ENCODE peak calls at places on chromosomes 1 and 21, in nine cellular contexts. L is heart right ventricle, O is esophagus squamous epithelium, C is heart left ventricle, Q is endodermal cell, Y is body of pancreas, I is RWPE1, D is astrocyte of the spinal cord, N is HFF-Myc. K is an unnamed sample.

GRCh38 chr21:16241021-16241420 is 511.2 kb downstream of the USP25 start:
- DNase-seq in C (no peak), O (no peak), N (no peak), L (no peak), I (no peak), Q (no peak), D (no peak), Y (no peak), K (no peak)

GRCh38 chr21:36150192-36150711 is 6.4 kb upstream of the DOP1B start:
- DNase-seq in L (peak; percentile 48), C (peak; percentile 58), O (no peak), I (no peak), D (peak; percentile 72), Y (no peak), Q (no peak), N (no peak), K (peak; percentile 38)

GRCh38 chr1:246034630-246035029 is 472.4 kb downstream of the SMYD3 start:
- DNase-seq in Q (no peak), O (no peak), Y (no peak), C (no peak), N (no peak), I (no peak), D (no peak), L (no peak), K (no peak)

GRCh38 chr1:210586785-210587184 is 258.1 kb downstream of the HHAT start:
- DNase-seq in Y (no peak), I (no peak), D (peak; percentile 6), L (no peak), Q (no peak), O (no peak), N (no peak), C (no peak), K (no peak)

GRCh38 chr1:112618721-112619517 is at the start of gene ST7L:
- DNase-seq in Q (peak; percentile 90), Y (peak; percentile 72), L (peak; percentile 88), N (peak; percentile 41), O (peak; percentile 9), I (peak; percentile 75), C (peak; percentile 85), D (peak; percentile 74), K (peak; percentile 39)

GRCh38 chr1:93817819-93818569 is 61.0 kb downstream of the DNTTIP2 start:
- DNase-seq in I (no peak), N (no peak), Q (no peak), Y (no peak), L (no peak), O (no peak), D (no peak), C (no peak), K (no peak)

GRCh38 chr1:151059342-151060240 is at the start of gene CDC42SE1:
- DNase-seq in O (no peak), D (peak; percentile 83), Y (peak; percentile 79), I (peak; percentile 85), C (peak; percentile 87), L (peak; percentile 84), N (peak; percentile 30), Q (peak; percentile 93), K (peak; percentile 92)

GRCh38 chr1:85313888-85314696 is 37.7 kb upstream of the BCL10 start:
- DNase-seq in Q (no peak), L (peak; percentile 47), I (peak; percentile 84), D (peak; percentile 86), C (peak; percentile 51), Y (no peak), O (no peak), N (peak; percentile 88), K (no peak)

GRCh38 chr1:91619881-91620280 is 119.2 kb downstream of the CDC7 start:
- DNase-seq in O (no peak), L (no peak), Q (no peak), N (no peak), D (no peak), Y (no peak), I (no peak), C (no peak), K (no peak)

GRCh38 chr1:155962599-155963211 is 15.6 kb downstream of the ARHGEF2 start:
- DNase-seq in D (peak; percentile 44), C (peak; percentile 70), Q (no peak), O (no peak), Y (no peak), I (no peak), N (no peak), L (no peak), K (no peak)

GRCh38 chr1:152961201-152961891 is 9.1 kb upstream of the SPRR4 start:
- DNase-seq in I (no peak), Y (no peak), D (no peak), O (no peak), Q (no peak), C (no peak), N (no peak), L (no peak), K (no peak)

GRCh38 chr1:152959801-152960451 is 10.5 kb upstream of the SPRR4 start:
- DNase-seq in L (no peak), D (no peak), O (no peak), Y (no peak), N (no peak), I (no peak), C (no peak), Q (no peak), K (no peak)

GRCh38 chr1:152959273-152959672 is 11.2 kb upstream of the SPRR4 start:
- DNase-seq in C (no peak), D (no peak), N (no peak), Y (no peak), Q (no peak), I (no peak), L (no peak), O (no peak), K (no peak)

GRCh38 chr1:152962876-152963415 is 7.5 kb upstream of the SPRR4 start:
- DNase-seq in O (no peak), Y (no peak), D (no peak), C (no peak), Q (no peak), L (no peak), I (no peak), N (no peak), K (no peak)

DNA sequence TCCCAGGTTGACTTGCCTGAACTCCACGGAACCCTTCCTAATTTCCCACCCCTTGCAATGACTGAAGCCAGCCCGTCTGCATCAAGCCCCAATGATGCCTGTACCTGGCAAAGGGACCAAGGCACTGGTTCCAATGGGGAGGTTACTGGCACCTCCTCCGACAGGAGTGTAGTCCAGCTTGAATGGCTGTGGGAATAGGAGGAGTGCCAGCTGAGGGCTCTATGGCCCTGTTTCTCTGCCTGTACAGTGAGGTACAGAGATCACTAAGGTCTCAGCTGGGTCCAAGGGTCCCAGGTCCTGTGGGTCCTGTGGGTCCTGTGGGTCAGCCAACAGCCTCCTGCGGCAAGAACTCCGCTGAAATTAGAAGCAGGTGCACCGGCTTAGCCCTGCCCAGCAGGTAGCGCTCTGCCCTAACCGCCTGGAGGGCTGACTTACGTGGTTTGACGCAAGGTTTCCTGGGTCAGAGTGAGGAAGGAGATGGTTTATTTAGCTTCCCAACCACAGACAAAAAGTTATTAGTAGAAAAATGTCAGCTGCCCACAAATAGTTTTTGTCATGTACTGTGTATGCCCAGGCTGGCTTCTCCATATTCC is 9.9 kb upstream of the SPRR4 start:
- DNase-seq in Y (peak; percentile 18), L (no peak), C (no peak), Q (peak; percentile 48), D (no peak), O (no peak), N (no peak), I (no peak), K (peak; percentile 26)
- TF ChIP-seq CTCF in Y (peak; percentile 8), L (no peak), C (no peak), Q (peak; percentile 67), D (no peak), O (no peak), N (no peak), I (no peak), K (no peak)

GRCh38 chr21:42575111-42575510 is 61.5 kb downstream of the SLC37A1 start:
- DNase-seq in N (no peak), L (no peak), O (no peak), Q (peak; percentile 16), C (no peak), Y (peak; percentile 4), D (no peak), I (no peak), K (no peak)

GRCh38 chr21:42571391-42572150 is 57.9 kb downstream of the SLC37A1 start:
- DNase-seq in L (no peak), O (no peak), N (no peak), Y (peak; percentile 9), D (no peak), Q (peak; percentile 17), C (no peak), I (no peak), K (no peak)

GRCh38 chr21:42576639-42577038 is 63.0 kb downstream of the SLC37A1 start:
- DNase-seq in Y (no peak), O (no peak), N (no peak), C (no peak), I (no peak), Q (no peak), D (no peak), L (no peak), K (no peak)

GRCh38 chr21:42572906-42573495 is 59.3 kb downstream of the SLC37A1 start:
- DNase-seq in N (no peak), Q (no peak), Y (peak; percentile 9), O (no peak), I (no peak), C (no peak), D (no peak), L (no peak), K (no peak)

DNA sequence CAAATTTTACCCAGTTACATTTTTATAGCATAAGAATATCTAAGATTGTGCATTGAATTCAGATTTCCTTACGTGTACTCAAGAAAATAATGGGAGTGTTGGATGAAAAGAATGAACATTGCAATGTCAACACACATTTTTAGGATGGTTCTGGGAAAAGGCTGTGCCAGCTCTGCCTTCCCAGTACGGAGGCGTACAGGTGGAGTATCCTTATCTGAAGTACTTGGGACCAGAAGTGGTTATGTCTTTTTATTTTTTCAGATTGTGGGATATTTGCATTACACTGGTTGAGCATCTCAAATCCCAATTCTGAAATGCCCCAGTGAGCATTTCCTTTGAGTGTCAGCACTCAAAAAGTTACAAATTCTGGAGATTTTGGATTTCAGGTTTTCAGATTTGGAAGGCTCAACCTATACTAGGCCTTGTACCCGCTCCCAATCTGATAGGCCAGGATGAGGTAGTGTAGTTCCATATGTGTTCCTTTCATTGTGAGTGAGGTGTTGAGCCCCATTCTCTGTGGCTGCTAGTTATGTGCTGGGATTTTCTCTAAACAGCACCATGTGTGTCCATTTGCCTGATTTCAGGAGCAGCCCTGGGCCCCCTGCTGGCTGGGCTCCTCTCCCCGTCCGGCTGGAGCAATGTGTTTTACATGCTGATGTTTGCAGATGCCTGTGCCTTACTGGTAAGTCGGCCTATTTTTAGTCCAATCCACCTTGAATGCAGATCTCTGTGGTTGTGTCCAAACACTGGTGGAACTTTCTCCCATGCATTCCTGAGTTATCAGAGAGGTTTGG is 60.8 kb downstream of the SLC37A1 start:
- DNase-seq in C (no peak), Q (peak; percentile 40), N (peak; percentile 39), Y (peak; percentile 8), L (no peak), O (no peak), D (no peak), I (peak; percentile 5), K (no peak)
- TF ChIP-seq CTCF in C (no peak), Q (no peak), N (peak; percentile 74), Y (no peak), L (peak; percentile 21), O (no peak), D (peak; percentile 36), I (no peak), K (no peak)

GRCh38 chr21:9767592-9768375 is 753.6 kb upstream of the TPTE start:
- DNase-seq in D (no peak), O (no peak), Y (no peak), L (no peak), N (no peak), Q (no peak), C (no peak), I (no peak), K (no peak)
- TF ChIP-seq CTCF in D (no peak), O (no peak), Y (no peak), L (no peak), N (no peak), Q (no peak), C (no peak), I (no peak), K (no peak)

GRCh38 chr1:29482991-29483390 is 246.7 kb downstream of the PTPRU start:
- DNase-seq in Y (no peak), L (no peak), D (no peak), O (no peak), Q (peak; percentile 35), I (no peak), C (no peak), N (no peak), K (no peak)
- TF ChIP-seq CTCF in Y (no peak), L (no peak), D (no peak), O (no peak), Q (no peak), I (no peak), C (no peak), N (no peak), K (no peak)

K was measured in GM10248.